ENCODE peak calls at places on chromosomes 16 and 17, in nine cellular contexts. N, P, T, K, Z, H, G, U and C are unnamed samples.

GRCh38 chr16:53058441-53058840 is 3.6 kb downstream of the CHD9 start:
- DNase-seq in N (no peak), P (no peak), T (peak), K (no peak), Z (no peak), H (no peak), G (no peak), U (no peak), C (peak)

GRCh38 chr16:17270683-17271109 is 200.1 kb downstream of the XYLT1 start:
- DNase-seq in N (peak), P (no peak), T (peak), K (no peak), Z (peak), H (no peak), G (no peak), U (no peak), C (no peak)

GRCh38 chr16:81376880-81377279 is 62.1 kb downstream of the GAN start:
- DNase-seq in N (no peak), P (no peak), T (no peak), K (no peak), Z (no peak), H (no peak), G (no peak), U (peak), C (no peak)

GRCh38 chr17:35586569-35587073 is 501 bp upstream of the AP2B1 start:
- DNase-seq in N (no peak), P (no peak), T (no peak), K (no peak), Z (no peak), H (no peak), G (no peak), U (no peak), C (no peak)

GRCh38 chr16:12901597-12902436 is at the start of gene SHISA9:
- DNase-seq in N (no peak), P (no peak), T (no peak), K (no peak), Z (no peak), H (no peak), G (no peak), U (no peak), C (peak)

GRCh38 chr17:18026408-18026776 is 12.6 kb downstream of the ATPAF2 start:
- DNase-seq in N (no peak), P (no peak), T (no peak), K (no peak), Z (no peak), H (peak), G (no peak), U (no peak), C (peak)

GRCh38 chr16:27640277-27640600 is 90.3 kb downstream of the KATNIP start:
- DNase-seq in N (no peak), P (no peak), T (no peak), K (peak), Z (no peak), H (no peak), G (no peak), U (no peak), C (peak)

GRCh38 chr16:27526169-27526568 is 23.5 kb downstream of the GTF3C1 start:
- DNase-seq in N (no peak), P (no peak), T (peak), K (no peak), Z (peak), H (peak), G (no peak), U (no peak), C (peak)

GRCh38 chr17:78583091-78583490 is 5.9 kb upstream of the DNAH17 start:
- DNase-seq in N (no peak), P (no peak), T (no peak), K (no peak), Z (no peak), H (no peak), G (peak), U (peak), C (no peak)

GRCh38 chr17:6574689-6575595 is 18.6 kb upstream of the PITPNM3 start:
- DNase-seq in N (peak), P (no peak), T (peak), K (no peak), Z (peak), H (no peak), G (no peak), U (no peak), C (peak)

GRCh38 chr17:333626-334396 is 18.8 kb downstream of the RPH3AL start:
- DNase-seq in N (peak), P (peak), T (peak), K (no peak), Z (peak), H (peak), G (no peak), U (no peak), C (peak)

GRCh38 chr16:89006036-89006752 is 29.2 kb upstream of the CBFA2T3 start:
- DNase-seq in N (no peak), P (no peak), T (no peak), K (no peak), Z (no peak), H (peak), G (no peak), U (no peak), C (no peak)

GRCh38 chr16:64362193-64362592 is 759.7 kb downstream of the CDH11 start:
- DNase-seq in N (no peak), P (no peak), T (peak), K (no peak), Z (no peak), H (no peak), G (no peak), U (no peak), C (no peak)

GRCh38 chr17:17289091-17289490 is 8.0 kb upstream of the COPS3 start:
- DNase-seq in N (no peak), P (no peak), T (no peak), K (no peak), Z (no peak), H (no peak), G (no peak), U (no peak), C (no peak)

GRCh38 chr17:79242393-79242792 is 167.8 kb downstream of the ENGASE start:
- DNase-seq in N (no peak), P (no peak), T (no peak), K (no peak), Z (no peak), H (no peak), G (no peak), U (no peak), C (no peak)

GRCh38 chr17:38403491-38403890 is 24.8 kb upstream of the ARHGAP23 start:
- DNase-seq in N (no peak), P (no peak), T (no peak), K (no peak), Z (no peak), H (no peak), G (no peak), U (no peak), C (no peak)

GRCh38 chr17:77257169-77257568 is 116.4 kb downstream of the SEC14L1 start:
- DNase-seq in N (no peak), P (no peak), T (no peak), K (no peak), Z (no peak), H (no peak), G (no peak), U (no peak), C (no peak)

GRCh38 chr16:83813818-83814653 is 6.3 kb downstream of the HSBP1 start:
- DNase-seq in N (no peak), P (peak), T (peak), K (no peak), Z (no peak), H (no peak), G (peak), U (no peak), C (peak)

GRCh38 chr17:535165-535564 is 179.5 kb downstream of the VPS53 start:
- DNase-seq in N (no peak), P (no peak), T (no peak), K (no peak), Z (no peak), H (no peak), G (no peak), U (no peak), C (no peak)

GRCh38 chr17:82419471-82419995 is 1.1 kb upstream of the OGFOD3 start:
- DNase-seq in N (no peak), P (no peak), T (no peak), K (no peak), Z (no peak), H (no peak), G (no peak), U (no peak), C (no peak)

GRCh38 chr16:14155572-14156213 is 84.6 kb downstream of the MRTFB start:
- DNase-seq in N (no peak), P (no peak), T (no peak), K (no peak), Z (no peak), H (no peak), G (no peak), U (no peak), C (peak)

GRCh38 chr16:68901910-68902309 is 58.6 kb downstream of the TANGO6 start:
- DNase-seq in N (no peak), P (no peak), T (peak), K (no peak), Z (no peak), H (no peak), G (no peak), U (no peak), C (no peak)

GRCh38 chr17:58525239-58525638 is 10.8 kb upstream of the MTMR4 start:
- DNase-seq in N (peak), P (no peak), T (no peak), K (no peak), Z (no peak), H (peak), G (no peak), U (no peak), C (peak)

GRCh38 chr16:69404275-69404805 is 18.5 kb upstream of the TERF2 start:
- DNase-seq in N (no peak), P (no peak), T (peak), K (no peak), Z (peak), H (no peak), G (peak), U (peak), C (peak)

GRCh38 chr16:50809561-50809960 is 67.7 kb downstream of the CYLD start:
- DNase-seq in N (no peak), P (no peak), T (no peak), K (no peak), Z (no peak), H (no peak), G (no peak), U (no peak), C (no peak)

GRCh38 chr16:56649271-56649670 is 2.4 kb upstream of the MT1B start:
- DNase-seq in N (no peak), P (no peak), T (no peak), K (no peak), Z (no peak), H (no peak), G (no peak), U (no peak), C (no peak)

GRCh38 chr17:78355045-78355641 is 4.7 kb downstream of the SOCS3 start:
- DNase-seq in N (no peak), P (no peak), T (no peak), K (no peak), Z (no peak), H (no peak), G (no peak), U (no peak), C (no peak)

GRCh38 chr17:73262676-73263642 is 1.3 kb upstream of the CPSF4L start:
- DNase-seq in N (no peak), P (no peak), T (no peak), K (no peak), Z (no peak), H (no peak), G (no peak), U (no peak), C (no peak)

GRCh38 chr17:75065562-75066151 is 18.6 kb downstream of the KCTD2 start:
- DNase-seq in N (no peak), P (no peak), T (no peak), K (no peak), Z (no peak), H (no peak), G (no peak), U (no peak), C (no peak)

GRCh38 chr16:89067677-89068076 is 26.0 kb upstream of the ACSF3 start:
- DNase-seq in N (no peak), P (no peak), T (no peak), K (no peak), Z (peak), H (no peak), G (no peak), U (no peak), C (no peak)

GRCh38 chr17:30291571-30292489 is at the start of gene BLMH:
- DNase-seq in N (peak), P (peak), T (peak), K (peak), Z (peak), H (peak), G (peak), U (no peak), C (peak)

GRCh38 chr16:83211711-83212110 is 584.9 kb downstream of the CDH13 start:
- DNase-seq in N (no peak), P (no peak), T (no peak), K (no peak), Z (no peak), H (no peak), G (no peak), U (no peak), C (no peak)

GRCh38 chr16:68646948-68647659 is 2.0 kb downstream of the CDH3 start:
- DNase-seq in N (no peak), P (no peak), T (no peak), K (no peak), Z (no peak), H (no peak), G (no peak), U (no peak), C (no peak)

GRCh38 chr16:52466998-52467397 is 79.9 kb downstream of the TOX3 start:
- DNase-seq in N (no peak), P (no peak), T (no peak), K (no peak), Z (no peak), H (no peak), G (no peak), U (no peak), C (no peak)

DNA sequence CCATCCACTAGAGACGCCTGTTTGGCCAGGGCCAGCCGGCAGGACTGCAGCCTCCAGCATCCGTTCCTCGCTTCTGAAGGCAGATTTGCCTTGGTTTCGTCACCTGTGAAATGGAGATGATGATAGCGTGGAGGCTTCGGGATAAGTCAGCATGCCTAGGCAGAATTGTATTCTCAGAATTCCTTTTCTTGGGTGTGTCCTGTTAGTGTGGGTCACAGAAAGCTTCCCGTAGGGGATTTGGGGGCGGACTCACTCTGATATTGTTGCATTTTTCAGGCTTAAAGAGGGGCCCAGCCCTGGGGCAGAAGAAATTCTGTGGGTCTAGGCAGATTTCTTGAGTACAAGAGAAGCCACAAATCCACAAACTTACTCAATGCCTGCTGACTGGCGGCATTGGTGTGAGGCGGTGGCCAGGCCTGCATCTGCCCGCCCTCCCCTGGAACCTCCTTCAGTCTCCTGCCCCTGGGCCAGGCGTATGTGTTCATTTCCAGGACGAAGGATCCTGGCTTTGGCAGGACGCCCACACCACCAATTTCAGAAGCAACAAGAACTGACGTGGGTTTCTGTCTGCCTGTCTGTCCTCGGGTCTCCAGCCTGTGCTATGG is 17.6 kb downstream of the CCDC42 start:
- DNase-seq in N (no peak), P (no peak), T (peak), K (no peak), Z (no peak), H (no peak), G (no peak), U (no peak), C (no peak)
- TF ChIP-seq POLR2A in N (no peak), P (no peak), T (no peak), K (no peak), Z (no peak), H (no peak), G (no peak), U (no peak), C (no peak)

GRCh38 chr16:1981972-1982574 is 804 bp upstream of the NOXO1 start:
- DNase-seq in N (no peak), P (no peak), T (no peak), K (no peak), Z (no peak), H (no peak), G (no peak), U (no peak), C (no peak)

GRCh38 chr16:1983053-1983543 is 895 bp upstream of the GFER start:
- DNase-seq in N (no peak), P (no peak), T (no peak), K (no peak), Z (no peak), H (no peak), G (no peak), U (no peak), C (no peak)

GRCh38 chr16:1985466-1986150 is 1.6 kb downstream of the GFER start:
- DNase-seq in N (no peak), P (no peak), T (no peak), K (no peak), Z (no peak), H (no peak), G (no peak), U (no peak), C (no peak)

GRCh38 chr16:1983544-1984346 is at the start of gene GFER:
- DNase-seq in N (peak), P (peak), T (peak), K (peak), Z (peak), H (peak), G (peak), U (peak), C (peak)

GRCh38 chr16:1984347-1985225 is 593 bp downstream of the GFER start:
- DNase-seq in N (no peak), P (no peak), T (no peak), K (no peak), Z (no peak), H (no peak), G (no peak), U (no peak), C (peak)
- TF ChIP-seq POLR2A in N (no peak), P (no peak), T (no peak), K (no peak), Z (no peak), H (no peak), G (no peak), U (no peak), C (no peak)

DNA sequence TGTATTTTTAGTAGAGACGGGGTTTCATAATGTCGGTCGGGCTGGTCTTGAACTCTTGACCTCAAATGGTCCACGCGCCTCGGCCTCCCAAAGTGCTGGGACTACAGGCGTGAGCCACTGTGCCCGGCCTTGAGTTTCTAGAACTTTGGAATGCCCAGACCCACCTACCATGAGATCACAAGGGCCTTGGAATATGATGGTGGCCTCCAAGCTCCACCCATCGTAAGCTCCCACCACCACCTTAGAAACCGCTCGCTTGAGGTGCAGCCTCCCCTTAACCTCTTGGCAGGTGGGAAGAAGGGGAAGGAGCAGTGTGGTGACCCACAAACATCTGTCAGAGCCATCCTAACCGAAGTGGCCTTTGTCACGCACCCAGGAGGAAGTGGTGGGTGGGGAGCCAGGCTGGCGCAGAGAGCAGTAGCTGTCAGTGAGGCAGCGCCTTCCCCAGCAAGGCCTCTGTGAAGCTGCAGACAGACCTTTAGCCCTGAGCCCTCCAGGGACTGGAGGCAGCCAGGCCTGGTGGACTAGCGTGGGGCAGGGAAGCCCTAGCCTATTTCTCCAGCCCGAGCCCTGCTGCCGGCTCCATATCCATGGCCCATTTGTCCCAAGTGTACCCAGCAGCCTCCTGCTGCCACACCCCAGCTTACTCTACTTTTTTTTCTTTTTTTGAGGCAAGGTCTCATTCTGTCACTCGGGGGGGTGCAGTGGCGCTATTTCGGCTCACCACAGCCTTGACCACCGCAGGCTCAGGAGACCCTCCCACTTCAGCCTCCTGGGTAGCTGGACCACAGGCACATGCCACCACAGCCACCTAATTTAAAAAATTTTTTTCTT is 13.1 kb upstream of the SEPHS2 start:
- DNase-seq in N (no peak), P (no peak), T (no peak), K (no peak), Z (peak), H (peak), G (no peak), U (no peak), C (peak)
- TF ChIP-seq POLR2A in N (no peak), P (no peak), T (no peak), K (no peak), Z (no peak), H (no peak), G (no peak), U (no peak), C (no peak)

DNA sequence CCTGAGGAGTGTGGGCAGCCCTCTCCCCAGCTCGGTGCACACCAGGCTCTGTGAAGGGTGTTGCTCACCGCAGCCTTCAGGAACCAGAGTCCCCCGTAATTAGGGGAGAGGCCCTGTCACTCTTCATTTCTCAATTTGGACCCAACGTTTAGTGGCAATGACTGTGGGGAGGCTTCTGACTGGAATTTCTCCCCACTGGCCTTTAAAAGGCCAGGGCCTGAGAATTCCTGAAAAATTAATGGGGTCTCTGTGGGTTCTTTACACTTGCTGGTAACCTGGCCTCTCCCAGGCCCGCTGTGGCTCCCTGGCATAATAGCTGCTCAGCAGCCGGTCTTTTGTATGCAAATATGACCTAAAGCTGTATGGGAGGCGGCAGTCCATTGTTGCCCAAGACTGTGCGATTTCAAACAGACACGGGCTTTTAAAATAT is 209.7 kb downstream of the MSI2 start:
- DNase-seq in N (no peak), P (no peak), T (no peak), K (peak), Z (no peak), H (no peak), G (no peak), U (no peak), C (no peak)
- TF ChIP-seq POLR2A in N (no peak), P (no peak), T (no peak), K (no peak), Z (no peak), H (no peak), G (no peak), U (no peak), C (no peak)

DNA sequence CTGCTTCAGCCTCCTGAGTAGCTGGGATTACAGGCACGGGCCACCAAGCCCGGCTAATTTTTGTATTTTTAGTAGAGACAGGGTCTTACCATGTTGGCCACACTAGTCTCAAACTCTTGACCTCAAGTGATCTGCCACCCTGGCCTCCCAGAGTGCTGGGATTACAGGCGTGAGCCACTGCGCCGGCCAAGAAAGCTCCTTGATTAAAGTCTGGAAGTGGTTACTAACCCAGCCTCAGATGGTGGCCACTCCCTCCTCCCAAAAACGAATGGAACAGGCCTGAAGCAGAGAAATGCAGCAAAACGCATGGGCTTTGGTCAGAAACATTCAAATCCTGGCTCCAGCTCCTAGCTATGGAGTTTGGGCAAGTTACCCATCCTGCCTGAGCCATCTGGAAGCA is 11.3 kb downstream of the FKBP10 start:
- DNase-seq in N (no peak), P (no peak), T (no peak), K (no peak), Z (no peak), H (no peak), G (no peak), U (no peak), C (peak)
- TF ChIP-seq POLR2A in N (no peak), P (no peak), T (no peak), K (no peak), Z (no peak), H (no peak), G (no peak), U (no peak), C (no peak)